ENCODE peak calls at places on chromosomes 6 and 20, in five cellular contexts. K is endothelial cell of umbilical vein, M is HEK293T, J is HFF-Myc, S is GM23338. V is an unnamed sample.

GRCh38 chr6:39543117-39543516 is 182.1 kb downstream of the KIF6 start:
- DNase-seq in M (no peak), K (no peak), S (no peak), J (no peak), V (peak)

GRCh38 chr6:113995632-113996031 is 24.7 kb upstream of the HDAC2 start:
- DNase-seq in M (peak), K (peak), S (peak), J (peak), V (peak)

GRCh38 chr6:1856381-1856780 is 246.7 kb downstream of the FOXC1 start:
- DNase-seq in J (peak), K (peak), M (no peak), S (no peak), V (peak)

GRCh38 chr6:168102093-168102985 is 23.3 kb upstream of the FRMD1 start:
- DNase-seq in M (no peak), K (no peak), S (peak), J (no peak), V (no peak)

GRCh38 chr6:106138151-106138550 is 52.0 kb downstream of the PRDM1 start:
- DNase-seq in K (no peak), J (no peak), M (no peak), S (no peak), V (no peak)

GRCh38 chr6:138682722-138683521 is 90.6 kb upstream of the CCDC28A start:
- DNase-seq in M (no peak), J (peak), K (no peak), S (no peak), V (no peak)

GRCh38 chr20:10530883-10531282 is 95.8 kb downstream of the SLX4IP start:
- DNase-seq in K (no peak), J (no peak), S (no peak), M (no peak), V (no peak)

GRCh38 chr6:51260003-51260402 is 441.3 kb downstream of the TFAP2B start:
- DNase-seq in K (no peak), J (no peak), M (no peak), S (peak), V (no peak)

GRCh38 chr6:86685230-86685797 is 252.0 kb upstream of the HTR1E start:
- DNase-seq in K (no peak), J (no peak), S (no peak), M (no peak), V (no peak)

GRCh38 chr6:34239893-34240292 is 3.2 kb downstream of the HMGA1 start:
- DNase-seq in K (no peak), S (no peak), J (no peak), M (no peak), V (no peak)

GRCh38 chr6:53257533-53257932 is 91.2 kb downstream of the ELOVL5 start:
- DNase-seq in K (no peak), S (no peak), M (no peak), J (no peak), V (no peak)

GRCh38 chr6:157107915-157108651 is 215.2 kb downstream of the TMEM242 start:
- DNase-seq in J (peak), M (peak), K (peak), S (no peak), V (peak)

GRCh38 chr20:58870293-58871014 is 17.9 kb downstream of the GNAS start:
- DNase-seq in K (peak), M (peak), S (peak), J (no peak), V (peak)

GRCh38 chr6:26223213-26223612 is 136.0 kb downstream of the HFE start:
- DNase-seq in K (no peak), M (no peak), S (no peak), J (no peak), V (no peak)

GRCh38 chr20:11891827-11892521 is 25.7 kb upstream of the BTBD3 start:
- DNase-seq in M (peak), K (peak), S (peak), J (peak), V (peak)

GRCh38 chr6:148963738-148964137 is 216.9 kb downstream of the UST start:
- DNase-seq in S (no peak), J (no peak), K (no peak), M (no peak), V (no peak)

GRCh38 chr20:49481116-49481515 is 1.4 kb downstream of the KCNB1 start:
- DNase-seq in K (no peak), J (no peak), S (no peak), M (no peak), V (no peak)

GRCh38 chr20:32636278-32636677 is 37.5 kb downstream of the C20orf203 start:
- DNase-seq in M (no peak), J (no peak), S (no peak), K (no peak), V (no peak)

GRCh38 chr6:33578588-33579011 is 1.5 kb downstream of the BAK1 start:
- DNase-seq in J (no peak), K (no peak), S (no peak), M (no peak), V (no peak)

GRCh38 chr6:37696841-37697735 is 595 bp downstream of the MDGA1 start:
- DNase-seq in J (no peak), M (peak), K (peak), S (no peak), V (no peak)

GRCh38 chr6:20404641-20405032 is 3.0 kb downstream of the E2F3 start:
- DNase-seq in J (peak), M (peak), S (peak), K (peak), V (peak)

GRCh38 chr20:12414446-12415274 is 497.0 kb downstream of the BTBD3 start:
- DNase-seq in K (no peak), J (no peak), M (no peak), S (no peak), V (no peak)

GRCh38 chr6:167706313-167707109 is 120.2 kb upstream of the AFDN start:
- DNase-seq in K (no peak), M (no peak), J (no peak), S (no peak), V (no peak)

GRCh38 chr20:42370086-42370485 is 751.9 kb upstream of the CHD6 start:
- DNase-seq in M (no peak), S (no peak), K (no peak), J (no peak), V (no peak)

GRCh38 chr6:29589423-29590048 is 4.6 kb downstream of the OR2H2 start:
- DNase-seq in M (peak), K (peak), S (peak), J (peak), V (peak)

GRCh38 chr20:50399003-50399916 is 110.9 kb upstream of the PTPN1 start:
- DNase-seq in M (no peak), K (no peak), S (no peak), J (no peak), V (no peak)

GRCh38 chr6:157079277-157079676 is 244.0 kb downstream of the TMEM242 start:
- DNase-seq in K (no peak), M (no peak), S (no peak), J (no peak), V (no peak)

GRCh38 chr6:133040025-133040838 is 200.9 kb upstream of the EYA4 start:
- DNase-seq in M (peak), J (no peak), S (peak), K (peak), V (no peak)

GRCh38 chr6:9428416-9429172 is 986.3 kb downstream of the TFAP2A start:
- DNase-seq in M (no peak), K (no peak), S (no peak), J (no peak), V (no peak)